ENCODE peak calls at places on chromosomes 12 and 14, in four cellular contexts. R is SK-N-SH, N is suprapubic skin, O is K562. X is an unnamed sample.

GRCh38 chr14:106372870-106373657 is 846.7 kb downstream of the TMEM121 start:
- DNase-seq in R (peak; percentile 81), N (no peak), O (peak; percentile 79), X (peak; percentile 72)

GRCh38 chr14:73457935-73458218 is 469 bp downstream of the NUMB start:
- DNase-seq in R (peak; percentile 47), N (no peak), O (no peak), X (peak; percentile 58)

GRCh38 chr12:45279916-45280547 is 64.1 kb downstream of the ANO6 start:
- DNase-seq in R (no peak), N (no peak), O (peak; percentile 19), X (no peak)

GRCh38 chr12:67433393-67434175 is 164.4 kb downstream of the CAND1 start:
- DNase-seq in R (no peak), N (no peak), O (peak; percentile 14), X (no peak)

GRCh38 chr14:52792097-52792415 is 649 bp upstream of the GNPNAT1 start:
- DNase-seq in R (no peak), N (no peak), O (no peak), X (no peak)

GRCh38 chr12:32535260-32535999 is 136.1 kb downstream of the FGD4 start:
- DNase-seq in R (peak; percentile 81), N (peak; percentile 75), O (no peak), X (peak; percentile 84)

GRCh38 chr12:105317942-105318614 is 12.4 kb upstream of the C12orf75 start:
- DNase-seq in R (no peak), N (no peak), O (no peak), X (no peak)

GRCh38 chr12:70070494-70071007 is 172.7 kb upstream of the CNOT2 start:
- DNase-seq in R (peak; percentile 51), N (no peak), O (no peak), X (no peak)

GRCh38 chr14:64520699-64521098 is 16.1 kb downstream of the ZBTB1 start:
- DNase-seq in R (no peak), N (no peak), O (no peak), X (no peak)

GRCh38 chr12:71589478-71589881 is 74.2 kb downstream of the ZFC3H1 start:
- DNase-seq in R (no peak), N (no peak), O (no peak), X (no peak)

GRCh38 chr12:14367097-14367661 is 1.7 kb downstream of the ATF7IP start:
- DNase-seq in R (no peak), N (no peak), O (no peak), X (no peak)

GRCh38 chr12:28536088-28536487 is 345.8 kb downstream of the CCDC91 start:
- DNase-seq in R (no peak), N (no peak), O (no peak), X (no peak)

GRCh38 chr12:70692681-70693288 is 55.6 kb upstream of the PTPRB start:
- DNase-seq in R (peak; percentile 16), N (no peak), O (peak; percentile 12), X (no peak)

GRCh38 chr12:69278814-69279782 is 39.7 kb downstream of the CPSF6 start:
- DNase-seq in R (no peak), N (no peak), O (no peak), X (no peak)

GRCh38 chr12:115012861-115013667 is 329.1 kb upstream of the TBX3 start:
- DNase-seq in R (peak; percentile 81), N (no peak), O (no peak), X (no peak)

GRCh38 chr12:44551631-44552030 is 324.5 kb downstream of the NELL2 start:
- DNase-seq in R (no peak), N (no peak), O (no peak), X (no peak)

GRCh38 chr14:77880056-77880455 is 80.1 kb downstream of the ADCK1 start:
- DNase-seq in R (no peak), N (no peak), O (no peak), X (no peak)

GRCh38 chr14:103930051-103930604 is 1.9 kb downstream of the TDRD9 start:
- DNase-seq in R (no peak), N (no peak), O (no peak), X (no peak)

GRCh38 chr14:101972126-101972785 is 7.9 kb downstream of the DYNC1H1 start:
- DNase-seq in R (peak; percentile 37), N (peak; percentile 93), O (peak; percentile 39), X (peak; percentile 83)

GRCh38 chr14:49621114-49621881 is 699 bp downstream of the MGAT2 start:
- DNase-seq in R (peak; percentile 76), N (peak; percentile 85), O (no peak), X (peak; percentile 75)

GRCh38 chr12:115897718-115898117 is 379.8 kb downstream of the MED13L start:
- DNase-seq in R (no peak), N (no peak), O (no peak), X (no peak)

GRCh38 chr12:15956413-15957185 is 45.5 kb downstream of the DERA start:
- DNase-seq in R (no peak), N (no peak), O (no peak), X (no peak)

GRCh38 chr12:30830751-30831150 is 76.0 kb upstream of the CAPRIN2 start:
- DNase-seq in R (no peak), N (no peak), O (no peak), X (no peak)

GRCh38 chr12:69623970-69624369 is 13.3 kb upstream of the LRRC10 start:
- DNase-seq in R (peak; percentile 80), N (no peak), O (peak; percentile 71), X (no peak)

GRCh38 chr12:57735952-57736742 is 2.4 kb downstream of the AGAP2 start:
- DNase-seq in R (peak; percentile 87), N (no peak), O (peak; percentile 82), X (no peak)

GRCh38 chr12:119204716-119205285 is 26.1 kb downstream of the HSPB8 start:
- DNase-seq in R (no peak), N (no peak), O (no peak), X (no peak)

GRCh38 chr14:34301107-34301734 is 160.8 kb downstream of the SPTSSA start:
- DNase-seq in R (peak; percentile 49), N (no peak), O (peak; percentile 31), X (no peak)

GRCh38 chr12:30691122-30691879 is 4.4 kb downstream of the IPO8 start:
- DNase-seq in R (peak; percentile 34), N (no peak), O (no peak), X (no peak)

GRCh38 chr14:74314576-74314975 is 11.8 kb upstream of the ABCD4 start:
- DNase-seq in R (no peak), N (no peak), O (no peak), X (no peak)

GRCh38 chr12:85322715-85323114 is 42.7 kb downstream of the ALX1 start:
- DNase-seq in R (no peak), N (no peak), O (no peak), X (no peak)

GRCh38 chr14:28608438-28608837 is 158.1 kb upstream of the FOXG1 start:
- DNase-seq in R (no peak), N (no peak), O (no peak), X (no peak)
- TF ChIP-seq EP300 in R (no peak), N (no peak), O (no peak), X (no peak)

GRCh38 chr12:569091-569676 is 94.1 kb downstream of the NINJ2 start:
- DNase-seq in R (no peak), N (no peak), O (no peak), X (no peak)
- H3K4me3 ChIP-seq in R (peak overlapping the region; percentile 88), N (peak overlapping the region; percentile 71), O (no peak overlapping the region), X (no peak overlapping the region)

DNA sequence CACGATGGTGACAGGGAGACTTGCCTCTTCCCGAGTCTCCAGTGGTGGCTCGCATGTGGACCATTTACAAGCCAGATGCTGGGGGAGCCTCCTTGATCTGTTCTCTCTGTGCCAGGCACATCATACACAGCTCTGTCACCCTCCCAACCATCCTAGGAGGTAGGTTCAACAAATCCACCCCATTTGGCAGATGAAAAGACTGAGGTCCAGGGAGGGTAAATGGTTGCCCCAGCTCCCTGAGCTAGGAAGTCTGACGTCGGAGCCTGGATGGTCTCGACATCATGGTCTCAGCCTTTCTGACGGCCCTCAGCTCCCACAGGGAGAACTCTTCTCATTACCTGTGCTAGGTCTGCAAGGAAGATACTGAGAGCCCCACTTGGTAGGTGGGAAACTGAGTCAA is 189.6 kb downstream of the RBM19 start:
- DNase-seq in R (no peak), N (no peak), O (no peak), X (no peak)
- TF ChIP-seq POLR2AphosphoS5 in R (no peak), N (no peak), O (no peak), X (no peak)

DNA sequence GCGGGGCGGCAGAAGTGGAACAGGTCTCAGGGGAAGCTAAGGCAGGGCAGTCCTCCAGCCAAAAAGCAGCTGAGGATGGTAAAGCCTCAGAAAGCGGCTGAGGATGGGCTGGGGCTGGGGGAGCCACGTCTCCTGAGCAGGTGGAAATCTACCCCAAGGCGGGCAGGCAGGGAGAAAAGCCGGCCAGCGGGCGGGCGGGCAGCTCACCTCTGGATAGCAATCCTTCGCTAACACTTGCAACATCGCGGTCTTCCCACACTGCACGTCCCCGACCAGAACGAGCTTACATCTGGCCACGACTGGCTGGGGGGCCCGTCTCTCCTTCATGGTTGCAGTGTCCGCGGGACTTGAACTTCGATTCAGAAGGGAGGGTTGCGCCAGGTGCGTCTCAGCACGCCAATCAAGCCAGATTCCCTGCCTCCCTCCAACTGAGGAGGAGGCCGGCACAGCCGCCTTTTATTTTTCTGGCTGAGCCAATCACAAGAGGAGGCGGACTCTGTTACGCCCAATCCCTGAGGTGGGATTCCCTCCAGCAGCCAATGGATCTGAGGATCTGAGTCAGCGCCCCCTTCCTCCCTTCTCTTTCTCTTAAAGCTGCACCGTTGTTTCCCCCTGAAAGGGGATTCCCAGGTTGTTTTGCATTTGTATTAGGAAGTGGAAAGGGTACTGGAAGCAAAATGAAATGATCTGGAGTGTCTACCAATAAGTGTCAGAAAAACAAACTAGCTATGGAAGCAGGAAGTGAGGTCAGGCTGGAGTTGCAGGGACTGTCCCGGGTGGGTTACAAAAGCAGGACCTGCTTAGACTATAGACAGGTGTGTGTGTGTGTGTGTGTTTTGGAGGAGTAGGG is at the start of gene RND1:
- DNase-seq in R (peak; percentile 94), N (peak; percentile 94), O (peak; percentile 94), X (peak; percentile 93)
- TF ChIP-seq EP300 in R (no peak), N (no peak), O (no peak), X (no peak)

DNA sequence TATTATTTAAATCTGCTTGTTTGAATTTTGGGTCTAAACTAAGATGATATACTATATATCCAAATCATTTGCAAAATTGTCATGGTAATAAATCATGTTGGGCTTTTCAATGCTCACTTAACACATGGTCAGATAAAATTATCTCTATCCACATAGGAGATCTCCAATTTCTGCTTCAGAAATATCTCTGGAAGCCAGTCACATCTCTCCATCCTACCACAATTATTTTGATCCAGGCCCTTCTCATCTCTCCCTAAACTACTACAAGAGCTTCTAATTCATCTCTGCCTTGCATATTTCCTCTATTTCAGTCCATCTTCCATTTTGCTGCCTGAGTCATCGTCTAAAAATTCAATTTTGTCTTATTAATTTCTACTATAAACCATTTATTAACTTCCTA is 3.8 kb downstream of the DCN start:
- DNase-seq in R (no peak), N (no peak), O (no peak), X (no peak)
- H3K4me3 ChIP-seq in R (no peak overlapping the region), N (peak overlapping the region; percentile 43), O (no peak overlapping the region), X (peak overlapping the region; percentile 15)

GRCh38 chr12:64679487-64679983 is 69.2 kb downstream of the RASSF3 start:
- DNase-seq in R (peak; percentile 52), N (peak; percentile 85), O (peak; percentile 65), X (peak; percentile 81)
- TF ChIP-seq POLR2AphosphoS5 in R (peak; percentile 53), N (no peak), O (no peak), X (peak; percentile 50)

X was measured in transverse colon.